ENCODE peak calls at places on chromosomes 2 and 18, in five cellular contexts. N is H9, I is endothelial cell of umbilical vein, L is keratinocyte, E is DND-41. Z is an unnamed sample.
A peak's percentile ranks its signal among the peaks of the same experiment; 100 is the strongest.

GRCh38 chr2:101418704-101419663 is 31.7 kb upstream of the CREG2 start:
- DNase-seq in E (peak; percentile 70), L (no peak), N (no peak), I (peak; percentile 69), Z (no peak)

GRCh38 chr2:240466579-240467148 is 31.2 kb downstream of the GPC1 start:
- DNase-seq in L (no peak), I (no peak), N (peak; percentile 20), E (peak; percentile 1), Z (peak; percentile 43)

GRCh38 chr2:96715658-96716057 is 24.2 kb downstream of the LMAN2L start:
- DNase-seq in E (no peak), N (no peak), I (peak; percentile 16), L (no peak), Z (no peak)

GRCh38 chr2:111030271-111030891 is 90.3 kb upstream of the BCL2L11 start:
- DNase-seq in E (no peak), N (no peak), I (no peak), L (no peak), Z (no peak)

GRCh38 chr2:100196786-100197494 is 54.5 kb upstream of the AFF3 start:
- DNase-seq in E (no peak), I (no peak), N (no peak), L (no peak), Z (no peak)

GRCh38 chr2:18899725-18900124 is 310.4 kb upstream of the NT5C1B start:
- DNase-seq in I (no peak), E (no peak), L (no peak), N (no peak), Z (no peak)

GRCh38 chr2:237074211-237074993 is 11.3 kb upstream of the COPS8 start:
- DNase-seq in E (no peak), I (peak; percentile 52), N (no peak), L (no peak), Z (no peak)

GRCh38 chr2:119367472-119368099 is 809 bp downstream of the DBI start:
- DNase-seq in I (no peak), L (no peak), N (peak; percentile 75), E (peak; percentile 70), Z (peak; percentile 75)

GRCh38 chr18:2173464-2173863 is 397.8 kb downstream of the METTL4 start:
- DNase-seq in L (no peak), E (no peak), I (peak; percentile 33), N (no peak), Z (no peak)

GRCh38 chr18:58892536-58892935 is 27.9 kb downstream of the ZNF532 start:
- DNase-seq in E (no peak), N (no peak), I (no peak), L (no peak), Z (no peak)

GRCh38 chr2:18536100-18536499 is 24.4 kb downstream of the RDH14 start:
- DNase-seq in I (peak; percentile 72), L (no peak), N (no peak), E (no peak), Z (no peak)

GRCh38 chr2:223043164-223043941 is 8.6 kb upstream of the KCNE4 start:
- DNase-seq in N (no peak), L (no peak), E (peak; percentile 56), I (peak; percentile 22), Z (no peak)

GRCh38 chr2:239688840-239689239 is 288.0 kb upstream of the HDAC4 start:
- DNase-seq in L (no peak), E (no peak), I (no peak), N (no peak), Z (no peak)

DNA sequence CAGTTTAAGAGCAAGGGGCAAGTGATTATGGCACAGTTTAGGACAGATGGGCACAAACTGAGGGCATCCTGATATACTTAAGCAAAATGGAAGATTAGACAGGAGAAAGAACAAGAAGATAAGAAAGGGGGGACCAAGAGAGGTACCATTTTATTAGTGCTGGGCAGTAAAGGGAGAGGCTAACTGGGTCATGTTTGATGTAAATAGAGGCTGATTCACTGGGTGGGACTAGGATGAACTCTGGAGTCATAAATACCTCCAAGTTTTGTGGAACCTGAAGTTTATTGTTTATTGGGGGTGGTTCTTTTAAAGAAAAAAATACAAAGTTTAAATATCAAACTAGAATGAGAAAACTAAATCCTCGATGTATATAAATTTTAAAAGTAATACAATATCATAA is 1067.2 kb upstream of the GYPC start:
- DNase-seq in N (no peak), E (no peak), L (no peak), I (no peak), Z (no peak)
- H4K20me1 ChIP-seq in N (no peaks in the 10 kb centered on the region), E (no peaks in the 10 kb centered on the region), L (no peaks in the 10 kb centered on the region), I (no peaks in the 10 kb centered on the region), Z (no peaks in the 10 kb centered on the region)

GRCh38 chr2:85165291-85165690 is 32.1 kb downstream of the TCF7L1 start:
- DNase-seq in L (no peak), N (no peak), I (no peak), E (no peak), Z (no peak)
- H4K20me1 ChIP-seq in L (no peaks in the 10 kb centered on the region), N (no peaks in the 10 kb centered on the region), I (no peaks in the 10 kb centered on the region), E (no peaks in the 10 kb centered on the region), Z (peaks cover 48% of the 10 kb centered on the region)

GRCh38 chr2:204749319-204749718 is 204.0 kb downstream of the PARD3B start:
- DNase-seq in L (no peak), N (no peak), I (no peak), E (no peak), Z (no peak)

GRCh38 chr2:204743368-204743960 is 198.2 kb downstream of the PARD3B start:
- DNase-seq in L (no peak), E (no peak), N (no peak), I (peak; percentile 61), Z (no peak)

GRCh38 chr2:204751472-204751871 is 206.2 kb downstream of the PARD3B start:
- DNase-seq in N (no peak), L (no peak), E (no peak), I (no peak), Z (no peak)

GRCh38 chr2:204753841-204754240 is 208.6 kb downstream of the PARD3B start:
- DNase-seq in N (no peak), E (no peak), I (no peak), L (no peak), Z (no peak)

GRCh38 chr2:204748286-204748685 is 203.0 kb downstream of the PARD3B start:
- DNase-seq in N (no peak), I (no peak), E (no peak), L (no peak), Z (no peak)
- H4K20me1 ChIP-seq in N (no peaks in the 10 kb centered on the region), I (no peaks in the 10 kb centered on the region), E (no peaks in the 10 kb centered on the region), L (no peaks in the 10 kb centered on the region), Z (no peaks in the 10 kb centered on the region)

GRCh38 chr2:152402780-152403388 is 67.9 kb downstream of the FMNL2 start:
- DNase-seq in I (no peak), N (no peak), L (no peak), E (no peak), Z (no peak)

GRCh38 chr2:152396763-152397162 is 61.8 kb downstream of the FMNL2 start:
- DNase-seq in I (no peak), N (no peak), E (no peak), L (no peak), Z (no peak)

GRCh38 chr2:152403395-152403794 is 68.4 kb downstream of the FMNL2 start:
- DNase-seq in I (peak; percentile 64), N (no peak), L (no peak), E (no peak), Z (no peak)

GRCh38 chr2:152399003-152399402 is 64.0 kb downstream of the FMNL2 start:
- DNase-seq in L (no peak), I (no peak), E (no peak), N (no peak), Z (no peak)

DNA sequence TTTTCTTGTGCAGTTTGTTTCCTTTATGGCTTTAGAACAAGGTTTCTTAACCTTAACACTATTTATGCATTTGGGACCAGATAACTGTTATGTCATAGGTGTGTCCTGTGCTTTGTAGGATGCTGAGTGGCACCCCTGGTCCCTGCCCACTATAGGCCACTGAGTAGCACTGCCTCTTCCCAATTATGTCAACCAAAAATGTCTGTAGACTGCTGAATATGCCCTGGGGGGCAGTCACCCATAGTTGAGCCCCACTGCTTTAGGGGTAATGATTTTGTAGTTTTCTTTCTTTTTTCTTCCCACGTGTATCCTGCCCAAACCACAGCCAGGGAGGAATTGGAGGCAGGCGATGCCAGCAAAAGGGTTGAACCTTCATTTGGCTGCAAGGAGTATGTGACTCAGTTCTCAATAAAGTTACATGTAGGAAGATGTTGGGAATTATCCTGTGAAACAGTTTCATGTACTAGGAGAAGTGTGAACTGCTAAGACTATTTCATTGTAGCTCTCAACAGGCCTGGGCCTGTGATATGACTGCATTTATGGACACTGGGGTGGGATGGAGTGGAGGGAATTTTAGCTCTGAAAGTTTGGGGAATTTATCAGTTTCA is 65.7 kb downstream of the FMNL2 start:
- DNase-seq in E (no peak), L (no peak), I (no peak), N (no peak), Z (no peak)
- H4K20me1 ChIP-seq in E (no peaks in the 10 kb centered on the region), L (peaks cover 27% of the 10 kb centered on the region), I (no peaks in the 10 kb centered on the region), N (no peaks in the 10 kb centered on the region), Z (peaks cover 14% of the 10 kb centered on the region)

DNA sequence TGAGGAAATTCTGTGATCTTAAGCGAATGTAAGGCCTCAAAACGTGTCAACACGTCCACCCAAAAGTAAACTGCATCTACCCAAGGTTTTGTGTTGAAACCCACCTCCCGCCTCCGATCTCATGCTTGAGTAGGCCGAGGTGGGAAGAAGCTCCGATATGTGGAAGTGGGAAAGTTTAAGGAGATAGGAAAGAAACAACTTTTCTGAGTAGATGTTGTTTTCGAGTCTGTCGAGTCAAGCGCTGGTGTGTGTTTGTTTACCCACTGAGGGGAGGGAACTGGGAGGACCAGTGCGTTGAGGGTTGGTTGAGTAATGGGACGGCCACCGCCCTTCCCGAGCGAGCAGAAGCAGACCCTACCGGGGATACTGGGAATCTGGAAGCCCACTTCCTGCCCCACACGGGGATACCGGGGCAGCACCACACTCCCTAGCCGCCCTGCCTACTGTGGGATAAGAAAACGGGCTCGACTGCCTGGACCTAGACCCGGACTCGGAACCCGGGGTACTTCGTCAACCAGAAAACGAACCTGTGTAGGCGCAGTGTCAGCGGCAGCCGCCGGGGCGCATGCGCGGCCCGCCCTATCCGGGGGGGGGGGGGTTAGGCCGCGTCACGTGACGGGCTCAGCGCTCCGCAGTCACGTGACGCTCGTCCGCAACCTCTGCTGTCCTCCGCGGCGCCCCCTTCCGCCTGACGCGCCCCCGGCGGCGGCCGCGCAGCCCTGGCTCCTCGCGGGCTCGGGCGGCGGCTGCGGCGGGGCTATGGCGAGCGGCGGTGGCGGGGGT is at the start of gene RETREG2:
- DNase-seq in N (peak; percentile 91), I (peak; percentile 93), E (peak; percentile 83), L (peak; percentile 59), Z (peak; percentile 61)
- H4K20me1 ChIP-seq in N (no peaks in the 10 kb centered on the region), I (no peaks in the 10 kb centered on the region), E (peaks cover 29% of the 10 kb centered on the region), L (no peaks in the 10 kb centered on the region), Z (peaks cover 3% of the 10 kb centered on the region)